ENCODE peak calls at places on chromosome 4, in seven cellular contexts. One of them, this sample, is unnamed.

GRCh38 chr4:22692736-22693135 is at the start of gene GBA3:
- DNase-seq in right atrium auricular region: no peak
- DNase-seq in AG04450: no peak
- DNase-seq in choroid plexus epithelial cell: no peak
- DNase-seq in iPS-NIHi11: no peak
- DNase-seq in EL: no peak
- DNase-seq in NCI-H1417: peak
- DNase-seq in this sample: peak

GRCh38 chr4:66572949-66573348 is 902.7 kb upstream of the EPHA5 start:
- DNase-seq in choroid plexus epithelial cell: peak
- DNase-seq in right atrium auricular region: no peak
- DNase-seq in EL: peak
- DNase-seq in AG04450: no peak
- DNase-seq in NCI-H1417: no peak
- DNase-seq in iPS-NIHi11: no peak
- DNase-seq in this sample: no peak

GRCh38 chr4:3217771-3218170 is 31.2 kb upstream of the MSANTD1 start:
- DNase-seq in EL: no peak
- DNase-seq in AG04450: no peak
- DNase-seq in right atrium auricular region: no peak
- DNase-seq in NCI-H1417: no peak
- DNase-seq in iPS-NIHi11: no peak
- DNase-seq in choroid plexus epithelial cell: no peak
- DNase-seq in this sample: no peak

GRCh38 chr4:42302348-42302747 is 94.9 kb upstream of the SHISA3 start:
- DNase-seq in NCI-H1417: peak
- DNase-seq in EL: peak
- DNase-seq in AG04450: no peak
- DNase-seq in iPS-NIHi11: peak
- DNase-seq in choroid plexus epithelial cell: peak
- DNase-seq in right atrium auricular region: no peak
- DNase-seq in this sample: peak

GRCh38 chr4:184748251-184748652 is 14.4 kb upstream of the CENPU start:
- DNase-seq in NCI-H1417: no peak
- DNase-seq in EL: no peak
- DNase-seq in choroid plexus epithelial cell: no peak
- DNase-seq in iPS-NIHi11: peak
- DNase-seq in right atrium auricular region: no peak
- DNase-seq in AG04450: no peak
- DNase-seq in this sample: peak

GRCh38 chr4:186701273-186701672 is 22.4 kb downstream of the FAT1 start:
- DNase-seq in AG04450: no peak
- DNase-seq in NCI-H1417: no peak
- DNase-seq in EL: no peak
- DNase-seq in iPS-NIHi11: peak
- DNase-seq in right atrium auricular region: peak
- DNase-seq in choroid plexus epithelial cell: peak
- DNase-seq in this sample: no peak

GRCh38 chr4:151409470-151410313 is 716 bp downstream of the FHIP1A start:
- DNase-seq in AG04450: no peak
- DNase-seq in EL: no peak
- DNase-seq in right atrium auricular region: no peak
- DNase-seq in NCI-H1417: peak
- DNase-seq in iPS-NIHi11: peak
- DNase-seq in choroid plexus epithelial cell: peak
- DNase-seq in this sample: peak

GRCh38 chr4:98851806-98852205 is 77.1 kb downstream of the EIF4E start:
- DNase-seq in AG04450: peak
- DNase-seq in iPS-NIHi11: peak
- DNase-seq in right atrium auricular region: no peak
- DNase-seq in choroid plexus epithelial cell: peak
- DNase-seq in NCI-H1417: no peak
- DNase-seq in EL: peak
- DNase-seq in this sample: no peak

GRCh38 chr4:88962430-88962829 is 94.6 kb downstream of the FAM13A start:
- DNase-seq in right atrium auricular region: no peak
- DNase-seq in choroid plexus epithelial cell: no peak
- DNase-seq in NCI-H1417: no peak
- DNase-seq in EL: no peak
- DNase-seq in iPS-NIHi11: no peak
- DNase-seq in AG04450: no peak
- DNase-seq in this sample: no peak

This sample was measured in hepatocyte.